ENCODE peak calls at places on chromosomes 1 and 21, in six cellular contexts. N, B, L, H, O and P are unnamed samples.

GRCh38 chr1:16986113-16986512 is 5.7 kb upstream of the MFAP2 start:
- DNase-seq in N (no peak), B (no peak), L (no peak), H (no peak), O (no peak), P (no peak)

GRCh38 chr21:44300262-44300959 is 558 bp downstream of the PFKL start:
- DNase-seq in N (peak; percentile 29), B (peak; percentile 89), L (peak; percentile 95), H (peak; percentile 77), O (no peak), P (no peak)

GRCh38 chr1:154329551-154330131 is 4.3 kb downstream of the ATP8B2 start:
- DNase-seq in N (no peak), B (peak; percentile 26), L (peak; percentile 74), H (no peak), O (no peak), P (no peak)

GRCh38 chr1:95532335-95532734 is 298.3 kb downstream of the RWDD3 start:
- DNase-seq in N (no peak), B (no peak), L (no peak), H (no peak), O (no peak), P (no peak)

GRCh38 chr1:19621274-19621950 is 22.7 kb upstream of the NBL1 start:
- DNase-seq in N (no peak), B (no peak), L (no peak), H (no peak), O (no peak), P (no peak)

GRCh38 chr1:147580200-147580557 is 38.9 kb downstream of the BCL9 start:
- DNase-seq in N (no peak), B (no peak), L (no peak), H (no peak), O (no peak), P (no peak)

GRCh38 chr1:95622609-95623008 is 388.6 kb downstream of the RWDD3 start:
- DNase-seq in N (no peak), B (no peak), L (no peak), H (no peak), O (no peak), P (no peak)

GRCh38 chr1:25692560-25692959 is 76.0 kb downstream of the MAN1C1 start:
- DNase-seq in N (no peak), B (peak; percentile 73), L (peak; percentile 75), H (peak; percentile 72), O (no peak), P (no peak)

GRCh38 chr1:27436204-27437159 is 44.1 kb downstream of the GPR3 start:
- DNase-seq in N (peak; percentile 25), B (no peak), L (peak; percentile 41), H (no peak), O (no peak), P (peak; percentile 3)

GRCh38 chr1:95982706-95983105 is 738.9 kb upstream of the PTBP2 start:
- DNase-seq in N (no peak), B (no peak), L (no peak), H (no peak), O (no peak), P (no peak)

GRCh38 chr1:51058863-51059262 is 43.2 kb upstream of the C1orf185 start:
- DNase-seq in N (peak; percentile 59), B (no peak), L (no peak), H (no peak), O (peak; percentile 12), P (no peak)

GRCh38 chr1:67377253-67377652 is 52.9 kb downstream of the SERBP1 start:
- DNase-seq in N (no peak), B (no peak), L (no peak), H (no peak), O (no peak), P (no peak)

GRCh38 chr1:22089134-22089571 is 36.6 kb downstream of the CDC42 start:
- DNase-seq in N (no peak), B (no peak), L (no peak), H (no peak), O (no peak), P (no peak)

GRCh38 chr1:54819733-54820132 is 18.6 kb upstream of the TTC22 start:
- DNase-seq in N (no peak), B (no peak), L (no peak), H (no peak), O (no peak), P (no peak)

GRCh38 chr1:1915911-1916835 is 1.1 kb downstream of the CALML6 start:
- DNase-seq in N (no peak), B (no peak), L (no peak), H (no peak), O (no peak), P (no peak)

GRCh38 chr1:26171084-26172072 is at the start of gene ZNF593OS:
- DNase-seq in N (no peak), B (peak; percentile 28), L (peak; percentile 65), H (no peak), O (no peak), P (no peak)

GRCh38 chr1:212062832-212063438 is 27.4 kb downstream of the DTL start:
- DNase-seq in N (peak; percentile 47), B (peak; percentile 46), L (peak; percentile 39), H (no peak), O (no peak), P (peak; percentile 22)

GRCh38 chr1:59814180-59814900 is 409 bp upstream of the HOOK1 start:
- DNase-seq in N (peak; percentile 97), B (peak; percentile 95), L (no peak), H (peak; percentile 83), O (peak; percentile 94), P (peak; percentile 99)
- TF ChIP-seq RAD21 in N (no peak), B (no peak), L (no peak), H (no peak), O (no peak), P (no peak)

DNA sequence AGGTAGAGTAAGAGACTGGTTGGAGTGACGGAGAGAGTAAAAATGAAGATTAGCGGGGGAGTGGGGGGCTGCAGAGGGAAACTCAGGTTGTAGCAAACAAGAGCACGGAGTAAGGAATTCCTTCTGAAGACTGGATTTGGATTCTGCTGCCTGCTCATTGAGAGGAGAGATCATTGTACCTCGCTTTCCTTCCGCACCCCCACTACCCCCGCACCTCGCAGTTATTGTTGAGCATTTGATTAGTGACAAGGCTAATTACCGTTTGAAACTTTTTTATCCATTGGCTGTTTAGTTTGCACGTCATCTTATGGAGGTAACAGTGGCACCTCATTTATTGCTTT is 463 bp downstream of the PRPF3 start:
- DNase-seq in N (no peak), B (peak; percentile 18), L (no peak), H (no peak), O (no peak), P (no peak)
- TF ChIP-seq JUND in N (no peak), B (no peak), L (no peak), H (no peak), O (no peak), P (no peak)

DNA sequence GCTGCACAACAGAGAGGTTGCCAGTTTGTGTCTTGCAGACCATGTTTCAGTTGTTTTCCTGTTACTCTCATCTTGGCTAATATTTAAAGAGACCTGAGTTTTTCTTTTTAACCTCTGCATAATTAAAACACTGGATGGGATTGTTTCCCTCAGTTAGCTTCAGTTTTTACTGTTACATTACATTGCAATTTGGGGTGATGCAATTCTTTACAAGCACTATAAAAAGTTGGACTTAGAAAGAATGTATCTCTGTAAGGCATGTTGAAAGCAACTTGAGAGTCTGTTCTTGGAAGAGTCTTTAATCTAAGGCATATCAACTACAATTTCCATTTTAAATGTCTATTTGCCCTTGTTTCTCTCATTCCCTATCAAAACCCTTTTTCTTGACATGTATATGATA is 99.1 kb downstream of the DNM3 start:
- DNase-seq in N (no peak), B (no peak), L (no peak), H (no peak), O (no peak), P (no peak)
- TF ChIP-seq RAD21 in N (no peak), B (no peak), L (no peak), H (no peak), O (no peak), P (no peak)

DNA sequence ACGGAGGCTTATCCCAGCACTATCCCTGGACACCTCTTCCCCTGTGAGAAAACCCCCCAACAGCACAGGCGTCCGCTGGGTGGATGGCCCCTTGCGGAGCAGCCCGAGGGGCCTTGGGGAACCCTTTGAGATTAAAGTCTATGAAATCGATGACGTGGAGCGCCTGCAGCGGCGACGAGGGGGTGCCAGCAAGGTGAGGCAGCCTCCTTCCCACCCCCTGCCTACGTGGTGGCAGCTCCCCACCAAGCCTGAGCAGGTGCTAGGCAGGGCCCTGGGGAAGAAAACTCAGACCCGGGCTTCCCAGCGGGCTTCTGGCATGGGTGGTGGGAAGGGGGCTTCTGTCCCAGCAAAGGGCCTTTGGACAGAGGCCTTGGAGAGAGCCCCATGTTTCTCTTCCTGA is 543.3 kb downstream of the KIF26B start:
- DNase-seq in N (no peak), B (no peak), L (no peak), H (no peak), O (no peak), P (no peak)
- TF ChIP-seq JUND in N (no peak), B (no peak), L (no peak), H (no peak), O (no peak), P (no peak)

DNA sequence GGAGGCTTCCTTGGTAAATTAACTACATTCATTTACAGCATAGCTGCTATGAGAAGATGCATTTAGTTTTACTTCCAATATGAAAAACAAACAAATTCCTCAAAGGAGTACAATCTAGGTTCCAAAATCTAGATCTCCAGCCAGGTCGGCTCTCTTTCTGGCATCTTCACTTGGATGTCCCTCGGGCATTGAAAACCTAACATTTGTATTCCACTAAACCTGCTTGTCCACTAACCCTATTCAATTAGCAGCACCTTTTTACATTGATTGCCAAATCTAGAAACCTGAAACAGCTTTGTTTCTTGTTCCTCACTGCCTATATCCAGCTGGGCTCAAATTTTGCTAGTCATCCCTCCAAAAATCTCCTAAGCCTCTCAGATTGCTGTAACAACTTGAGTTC is 14.3 kb upstream of the CXADR start:
- DNase-seq in N (no peak), B (no peak), L (no peak), H (no peak), O (no peak), P (no peak)
- TF ChIP-seq RAD21 in N (no peak), B (no peak), L (no peak), H (no peak), O (no peak), P (no peak)

GRCh38 chr1:36881071-36881405 is 153.3 kb downstream of the GRIK3 start:
- DNase-seq in N (no peak), B (peak; percentile 1), L (no peak), H (no peak), O (no peak), P (no peak)

GRCh38 chr1:36876990-36877389 is 157.3 kb downstream of the GRIK3 start:
- DNase-seq in N (no peak), B (peak; percentile 0), L (no peak), H (no peak), O (no peak), P (no peak)

GRCh38 chr1:36880155-36881070 is 153.9 kb downstream of the GRIK3 start:
- DNase-seq in N (no peak), B (peak; percentile 5), L (no peak), H (peak; percentile 26), O (no peak), P (no peak)

GRCh38 chr1:36881541-36881940 is 152.8 kb downstream of the GRIK3 start:
- DNase-seq in N (no peak), B (no peak), L (no peak), H (no peak), O (no peak), P (no peak)

GRCh38 chr1:36879613-36880012 is 154.7 kb downstream of the GRIK3 start:
- DNase-seq in N (no peak), B (peak; percentile 4), L (no peak), H (peak; percentile 33), O (no peak), P (no peak)
- TF ChIP-seq JUND in N (no peak), B (no peak), L (no peak), H (no peak), O (no peak), P (no peak)